ENCODE peak calls at places on chromosomes 2 and 18, in five cellular contexts. H is CD8-positive, alpha-beta memory T cell; X is BJ; J is occipital lobe; D is naive thymus-derived CD4-positive, alpha-beta T cell. F is an unnamed sample.

GRCh38 chr2:10305715-10306114 is 3.0 kb downstream of the HPCAL1 start:
- DNase-seq in X (no peak), D (peak), J (no peak), H (no peak), F (peak)

GRCh38 chr2:23606968-23607367 is 222.0 kb downstream of the KLHL29 start:
- DNase-seq in J (no peak), H (no peak), X (no peak), D (no peak), F (no peak)

GRCh38 chr2:144938308-144938709 is 418.4 kb upstream of the ZEB2 start:
- DNase-seq in J (no peak), D (no peak), X (peak), H (no peak), F (no peak)

GRCh38 chr18:33062834-33063364 is 290.1 kb upstream of the KLHL14 start:
- DNase-seq in J (no peak), X (no peak), D (no peak), H (no peak), F (no peak)

GRCh38 chr2:12721571-12722444 is 5.1 kb downstream of the TRIB2 start:
- DNase-seq in D (no peak), H (no peak), X (peak), J (no peak), F (no peak)

GRCh38 chr18:21080576-21080975 is 31.0 kb downstream of the ROCK1 start:
- DNase-seq in J (no peak), D (no peak), X (no peak), H (no peak), F (no peak)

GRCh38 chr2:46812381-46813024 is 103.1 kb downstream of the MCFD2 start:
- DNase-seq in H (no peak), D (no peak), J (no peak), X (peak), F (no peak)

GRCh38 chr18:58871514-58872490 is 7.1 kb downstream of the ZNF532 start:
- DNase-seq in D (no peak), H (no peak), X (no peak), J (no peak), F (no peak)

GRCh38 chr2:71125506-71126294 is 4.3 kb downstream of the MCEE start:
- DNase-seq in J (no peak), D (no peak), H (no peak), X (no peak), F (no peak)

GRCh38 chr2:95296036-95296435 is 1.1 kb upstream of the KCNIP3 start:
- DNase-seq in J (peak), H (no peak), X (no peak), D (no peak), F (no peak)

GRCh38 chr2:27735263-27735904 is 36.1 kb upstream of the MRPL33 start:
- DNase-seq in D (peak), X (no peak), J (peak), H (peak), F (peak)

GRCh38 chr2:7057865-7058400 is 140.7 kb downstream of the RNF144A start:
- DNase-seq in J (no peak), H (peak), X (no peak), D (peak), F (peak)

GRCh38 chr2:17160594-17160993 is 357.6 kb downstream of the RAD51AP2 start:
- DNase-seq in J (no peak), H (no peak), D (no peak), X (no peak), F (no peak)

GRCh38 chr2:27681844-27682243 is 18.2 kb downstream of the SLC4A1AP start:
- DNase-seq in D (no peak), J (no peak), X (peak), H (no peak), F (no peak)

GRCh38 chr2:187658952-187659525 is 104.8 kb upstream of the TFPI start:
- DNase-seq in J (no peak), D (no peak), H (no peak), X (no peak), F (no peak)

GRCh38 chr2:8847400-8847799 is 10.0 kb upstream of the KIDINS220 start:
- DNase-seq in H (no peak), X (no peak), J (no peak), D (no peak), F (no peak)

GRCh38 chr2:98470851-98471255 is 26.2 kb downstream of the INPP4A start:
- DNase-seq in J (no peak), D (no peak), X (no peak), H (no peak), F (no peak)

GRCh38 chr2:16302969-16303592 is 362.6 kb downstream of the CYRIA start:
- DNase-seq in D (no peak), H (no peak), J (no peak), X (no peak), F (no peak)

GRCh38 chr2:188798159-188798558 is 176.0 kb upstream of the COL3A1 start:
- DNase-seq in X (no peak), H (no peak), J (no peak), D (no peak), F (no peak)

GRCh38 chr2:206040525-206040924 is 45.4 kb downstream of the INO80D start:
- DNase-seq in H (no peak), X (no peak), J (no peak), D (no peak), F (no peak)

GRCh38 chr18:3554091-3554601 is 104.2 kb downstream of the TGIF1 start:
- DNase-seq in D (no peak), H (no peak), X (no peak), J (no peak), F (no peak)